ENCODE peak calls at places on chromosomes 7 and 10, in ten cellular contexts. M, Z, D, C, S, L, G, I, A and H are unnamed samples.

GRCh38 chr7:124201768-124202349 is 169.0 kb upstream of the TMEM229A start:
- DNase-seq in G (no peak), Z (no peak), C (no peak), D (no peak), S (no peak), M (no peak), L (no peak), A (no peak), I (no peak), H (no peak)

GRCh38 chr7:101826081-101826835 is 8.8 kb downstream of the CUX1 start:
- DNase-seq in I (no peak), A (no peak), G (no peak), M (no peak), L (no peak), Z (no peak), S (no peak), D (no peak), C (no peak), H (no peak)

GRCh38 chr7:56063882-56064625 is at the start of gene SUMF2:
- DNase-seq in L (peak), D (peak), I (peak), M (peak), C (peak), G (peak), Z (peak), S (peak), A (peak), H (peak)

GRCh38 chr10:48494611-48495010 is 110.3 kb downstream of the ARHGAP22 start:
- DNase-seq in M (no peak), A (no peak), L (no peak), G (no peak), I (no peak), Z (no peak), C (no peak), S (no peak), D (no peak), H (no peak)

GRCh38 chr10:105241254-105241653 is 600.2 kb downstream of the SORCS3 start:
- DNase-seq in D (no peak), A (no peak), C (no peak), S (no peak), I (no peak), G (no peak), L (no peak), M (no peak), Z (no peak), H (no peak)

GRCh38 chr7:77415822-77416620 is at the start of gene GSAP:
- DNase-seq in A (peak), S (peak), M (peak), G (no peak), Z (peak), C (peak), D (peak), I (no peak), L (peak), H (no peak)

GRCh38 chr7:110587294-110587693 is 503.6 kb upstream of the LRRN3 start:
- DNase-seq in A (no peak), C (no peak), S (no peak), Z (no peak), I (no peak), M (no peak), G (no peak), D (no peak), L (no peak), H (no peak)

GRCh38 chr10:46534828-46535524 is 21.5 kb downstream of the GPRIN2 start:
- DNase-seq in G (no peak), L (no peak), I (no peak), Z (no peak), D (no peak), M (peak), S (peak), A (no peak), C (no peak), H (no peak)

GRCh38 chr7:92634125-92634710 is 44.0 kb upstream of the FAM133B start:
- DNase-seq in M (no peak), C (no peak), L (no peak), I (no peak), S (no peak), G (no peak), D (peak), A (no peak), Z (no peak), H (no peak)

GRCh38 chr7:28984631-28985030 is 26.5 kb upstream of the TRIL start:
- DNase-seq in G (no peak), S (no peak), L (no peak), D (peak), M (peak), I (no peak), A (no peak), Z (peak), C (no peak), H (peak)

GRCh38 chr10:133455196-133455595 is 1.5 kb downstream of the SCART1 start:
- DNase-seq in G (no peak), M (no peak), L (no peak), S (no peak), Z (peak), A (no peak), C (no peak), D (no peak), I (no peak), H (no peak)

GRCh38 chr7:29988391-29989256 is 977 bp downstream of the SCRN1 start:
- DNase-seq in S (peak), M (peak), I (peak), L (no peak), D (peak), A (peak), C (peak), Z (peak), G (no peak), H (no peak)

GRCh38 chr7:154430640-154431039 is 378.4 kb downstream of the DPP6 start:
- DNase-seq in G (no peak), I (no peak), C (no peak), A (no peak), S (no peak), L (no peak), M (no peak), D (no peak), Z (no peak), H (no peak)

DNA sequence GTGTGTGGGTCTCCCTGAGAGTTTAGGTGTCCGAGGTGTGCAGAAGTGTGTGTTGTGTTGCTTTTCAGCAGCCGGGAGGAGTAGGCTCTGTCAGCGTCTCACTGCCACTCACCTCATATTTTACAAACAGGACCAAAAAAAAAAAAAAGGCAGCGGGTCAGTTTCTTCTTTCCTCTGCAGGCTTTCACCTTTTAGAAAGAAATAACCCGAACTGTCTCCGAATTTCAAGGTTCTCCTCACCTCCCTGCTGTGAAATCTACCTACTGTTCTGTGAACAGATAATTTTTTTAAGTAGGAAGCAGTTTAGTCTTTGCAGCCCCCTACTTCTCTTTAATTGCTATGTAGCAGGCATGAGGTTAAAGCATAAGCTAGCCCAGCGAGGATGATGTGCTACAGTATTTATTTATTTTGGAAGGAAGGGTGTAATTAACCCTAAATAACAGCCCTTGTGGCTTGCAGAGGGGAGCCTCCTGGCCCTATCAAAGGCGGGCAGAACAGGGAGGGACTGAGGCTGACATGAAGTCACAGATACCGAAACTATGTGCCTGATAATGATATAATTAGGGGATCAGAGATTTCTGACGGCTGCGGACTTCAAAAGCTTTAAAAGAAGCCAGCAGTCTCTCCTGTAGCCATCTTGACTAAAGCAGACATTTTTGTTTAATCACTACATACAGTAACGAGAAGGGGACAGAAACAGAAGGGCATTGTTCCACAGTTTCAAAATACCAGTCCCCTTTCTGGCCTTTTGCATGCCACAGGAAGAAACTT is 1.6 kb downstream of the BAMBI start:
- DNase-seq in G (no peak), M (no peak), A (no peak), S (no peak), Z (no peak), L (no peak), I (no peak), C (no peak), D (peak), H (no peak)
- H3K4me3 ChIP-seq in G (peak), M (peak), A (no peak), S (no peak), Z (peak), L (peak), I (peak), C (peak), D (peak), H (peak)

DNA sequence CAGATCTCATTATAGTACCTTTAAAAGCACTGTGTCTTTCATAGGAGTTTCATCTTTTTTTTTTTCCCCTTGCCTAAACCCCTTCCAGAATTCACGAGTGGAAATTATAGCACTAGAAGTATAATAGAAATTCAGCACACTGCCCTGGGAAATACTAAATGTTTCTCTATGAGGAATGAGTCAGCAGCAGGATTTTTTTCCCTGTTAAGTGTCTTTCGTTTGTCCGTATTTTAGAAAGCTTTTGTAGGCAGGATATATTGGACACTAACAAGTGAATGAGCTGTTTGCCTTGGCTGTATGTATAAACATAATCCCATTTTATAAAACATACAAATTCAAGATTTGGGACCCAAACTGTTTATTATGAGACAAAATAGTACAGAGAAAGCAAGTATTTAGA is 105.8 kb downstream of the EXOC4 start:
- DNase-seq in I (no peak), A (no peak), C (no peak), M (no peak), Z (no peak), D (no peak), S (no peak), L (no peak), G (no peak), H (no peak)
- H3K27ac ChIP-seq in I (no peak), A (no peak), C (no peak), M (no peak), Z (no peak), D (no peak), S (no peak), L (no peak), G (peak), H (no peak)

DNA sequence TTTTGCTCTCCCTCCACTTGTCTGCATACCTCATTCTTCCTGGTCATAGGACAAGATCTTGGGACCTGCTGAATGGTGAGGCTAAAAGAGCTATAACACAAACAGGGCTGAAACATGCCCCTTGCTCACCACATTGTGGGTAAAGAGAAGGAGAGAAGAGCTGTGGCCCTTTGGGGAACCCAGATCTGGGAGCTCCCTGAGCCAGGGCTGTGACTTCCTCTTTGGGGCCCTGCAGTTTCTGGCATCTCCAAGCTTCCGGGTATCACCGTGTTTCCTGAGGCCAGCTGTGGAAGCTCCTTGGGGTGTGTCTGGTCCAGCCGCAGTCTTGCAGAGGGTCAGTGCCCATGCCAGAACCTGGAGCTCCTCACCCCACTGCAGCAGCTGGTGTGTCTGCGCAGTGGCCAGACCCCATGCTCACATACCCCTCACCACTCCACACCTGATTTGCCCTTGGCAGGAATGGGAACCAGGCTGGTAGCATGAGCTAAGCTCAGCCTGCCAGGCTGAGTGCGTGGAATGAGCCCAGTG is 34.0 kb downstream of the DKK1 start:
- DNase-seq in M (no peak), S (peak), G (no peak), A (no peak), D (no peak), Z (peak), L (no peak), C (no peak), I (no peak), H (no peak)
- TF ChIP-seq CTCF in M (no peak), S (no peak), G (no peak), A (no peak), D (no peak), Z (no peak), L (no peak), C (no peak), I (no peak), H (no peak)

DNA sequence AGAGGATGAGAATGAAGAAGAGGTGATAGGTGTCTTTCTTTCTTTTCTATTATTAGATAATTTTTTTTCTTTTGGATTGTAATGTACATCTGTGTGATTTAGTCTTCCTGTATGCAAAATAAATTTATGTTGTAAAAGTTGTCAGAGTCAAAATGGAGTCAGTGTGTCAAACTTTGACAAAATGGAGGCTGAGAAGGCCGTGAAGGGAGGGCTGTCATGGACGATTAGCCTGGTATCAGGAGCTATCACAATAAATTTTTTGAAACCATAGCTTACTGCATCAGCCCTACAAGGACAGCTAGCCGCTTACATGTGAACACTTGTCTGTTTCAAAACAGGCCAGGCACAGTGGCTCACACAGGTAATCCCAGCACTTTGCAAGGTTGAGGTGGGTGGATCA is 67.6 kb downstream of the EXOC6 start:
- DNase-seq in I (no peak), L (no peak), Z (no peak), S (no peak), D (no peak), M (no peak), G (no peak), A (no peak), C (no peak), H (no peak)
- H3K4me3 ChIP-seq in I (no peak), L (no peak), Z (no peak), S (no peak), D (no peak), M (no peak), G (no peak), A (no peak), C (no peak), H (no peak)

DNA sequence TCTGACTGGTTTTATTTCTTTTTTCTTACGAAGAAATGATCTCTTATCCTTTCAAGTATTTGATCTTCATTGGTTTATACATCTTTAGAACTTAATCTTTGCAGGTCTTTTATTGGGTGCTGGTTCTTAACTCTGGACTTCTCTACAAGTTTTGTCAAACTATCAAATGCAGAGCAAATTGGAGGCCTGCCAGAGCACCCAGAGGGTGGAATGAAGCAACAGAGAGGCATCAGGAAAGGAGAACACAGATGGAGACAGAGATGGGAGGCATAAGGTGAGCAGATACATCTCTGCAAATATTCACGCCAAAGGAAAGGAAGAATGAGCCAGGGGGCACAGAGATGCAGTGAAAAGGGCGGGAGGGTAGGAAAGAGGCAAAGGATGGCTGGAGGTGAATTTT is 130.3 kb downstream of the PKD1L1 start:
- DNase-seq in G (no peak), S (no peak), M (no peak), I (no peak), Z (no peak), D (no peak), C (no peak), L (no peak), A (no peak), H (no peak)
- H3K27ac ChIP-seq in G (no peak), S (no peak), M (no peak), I (no peak), Z (no peak), D (no peak), C (no peak), L (no peak), A (no peak), H (no peak)